ENCODE peak calls at places on chromosome 13, in eight cellular contexts. One of them, this sample, is unnamed.
A peak's percentile ranks its signal among the peaks of the same experiment; 100 is the strongest.

GRCh38 chr13:42354246-42355117 is 82.5 kb downstream of the AKAP11 start:
- DNase-seq in GM23338: peak; percentile 19
- DNase-seq in OCI-LY7: peak; percentile 12
- DNase-seq in PC-3: peak; percentile 43
- DNase-seq in GM23248: peak; percentile 69
- DNase-seq in HCT116: no peak
- DNase-seq in SK-N-SH: no peak
- DNase-seq in MM.1S: no peak
- DNase-seq in this sample: peak; percentile 52

GRCh38 chr13:60397693-60398437 is 845 bp downstream of the TDRD3 start:
- DNase-seq in GM23338: peak; percentile 75
- DNase-seq in OCI-LY7: peak; percentile 73
- DNase-seq in PC-3: peak; percentile 37
- DNase-seq in GM23248: peak; percentile 84
- DNase-seq in HCT116: no peak
- DNase-seq in SK-N-SH: peak; percentile 26
- DNase-seq in MM.1S: peak; percentile 48
- DNase-seq in this sample: peak; percentile 83

GRCh38 chr13:106599875-106600797 is 32.2 kb upstream of the ARGLU1 start:
- DNase-seq in GM23338: no peak
- DNase-seq in OCI-LY7: no peak
- DNase-seq in PC-3: peak; percentile 40
- DNase-seq in GM23248: peak; percentile 12
- DNase-seq in HCT116: no peak
- DNase-seq in SK-N-SH: no peak
- DNase-seq in MM.1S: no peak
- DNase-seq in this sample: no peak

GRCh38 chr13:75533866-75534265 is 3.8 kb downstream of the COMMD6 start:
- DNase-seq in GM23338: no peak
- DNase-seq in OCI-LY7: no peak
- DNase-seq in PC-3: no peak
- DNase-seq in GM23248: no peak
- DNase-seq in HCT116: no peak
- DNase-seq in SK-N-SH: no peak
- DNase-seq in MM.1S: no peak
- DNase-seq in this sample: no peak

GRCh38 chr13:98632971-98633370 is 56.1 kb upstream of the STK24 start:
- DNase-seq in GM23338: no peak
- DNase-seq in OCI-LY7: no peak
- DNase-seq in PC-3: peak; percentile 40
- DNase-seq in GM23248: peak; percentile 18
- DNase-seq in HCT116: no peak
- DNase-seq in SK-N-SH: no peak
- DNase-seq in MM.1S: no peak
- DNase-seq in this sample: no peak

GRCh38 chr13:111344471-111345191 is 24.2 kb downstream of the TEX29 start:
- DNase-seq in GM23338: peak; percentile 92
- DNase-seq in OCI-LY7: no peak
- DNase-seq in PC-3: peak; percentile 43
- DNase-seq in GM23248: peak; percentile 56
- DNase-seq in HCT116: no peak
- DNase-seq in SK-N-SH: no peak
- DNase-seq in MM.1S: no peak
- DNase-seq in this sample: peak; percentile 91

GRCh38 chr13:68697551-68697950 is 1410.1 kb upstream of the ATXN8OS start:
- DNase-seq in GM23338: no peak
- DNase-seq in OCI-LY7: no peak
- DNase-seq in PC-3: no peak
- DNase-seq in GM23248: no peak
- DNase-seq in HCT116: no peak
- DNase-seq in SK-N-SH: peak; percentile 31
- DNase-seq in MM.1S: peak; percentile 36
- DNase-seq in this sample: no peak

GRCh38 chr13:32233062-32233461 is 82.1 kb downstream of the ZAR1L start:
- DNase-seq in GM23338: no peak
- DNase-seq in OCI-LY7: no peak
- DNase-seq in PC-3: no peak
- DNase-seq in GM23248: no peak
- DNase-seq in HCT116: no peak
- DNase-seq in SK-N-SH: peak; percentile 25
- DNase-seq in MM.1S: no peak
- DNase-seq in this sample: no peak

GRCh38 chr13:41827507-41828213 is 133.2 kb downstream of the VWA8 start:
- DNase-seq in GM23338: no peak
- DNase-seq in OCI-LY7: no peak
- DNase-seq in PC-3: peak; percentile 88
- DNase-seq in GM23248: peak; percentile 95
- DNase-seq in HCT116: peak; percentile 39
- DNase-seq in SK-N-SH: no peak
- DNase-seq in MM.1S: no peak
- DNase-seq in this sample: no peak

GRCh38 chr13:96947343-96947910 is 46.8 kb downstream of the OXGR1 start:
- DNase-seq in GM23338: no peak
- DNase-seq in OCI-LY7: no peak
- DNase-seq in PC-3: no peak
- DNase-seq in GM23248: no peak
- DNase-seq in HCT116: no peak
- DNase-seq in SK-N-SH: no peak
- DNase-seq in MM.1S: no peak
- DNase-seq in this sample: no peak

GRCh38 chr13:66074018-66074615 is 1156.0 kb downstream of the PCDH9 start:
- DNase-seq in GM23338: no peak
- DNase-seq in OCI-LY7: no peak
- DNase-seq in PC-3: no peak
- DNase-seq in GM23248: no peak
- DNase-seq in HCT116: no peak
- DNase-seq in SK-N-SH: no peak
- DNase-seq in MM.1S: no peak
- DNase-seq in this sample: no peak

GRCh38 chr13:66076417-66076816 is 1153.7 kb downstream of the PCDH9 start:
- DNase-seq in GM23338: no peak
- DNase-seq in OCI-LY7: no peak
- DNase-seq in PC-3: peak; percentile 12
- DNase-seq in GM23248: no peak
- DNase-seq in HCT116: no peak
- DNase-seq in SK-N-SH: no peak
- DNase-seq in MM.1S: no peak
- DNase-seq in this sample: no peak

GRCh38 chr13:66071608-66072007 is 1158.5 kb downstream of the PCDH9 start:
- DNase-seq in GM23338: no peak
- DNase-seq in OCI-LY7: no peak
- DNase-seq in PC-3: no peak
- DNase-seq in GM23248: no peak
- DNase-seq in HCT116: no peak
- DNase-seq in SK-N-SH: no peak
- DNase-seq in MM.1S: no peak
- DNase-seq in this sample: no peak

DNA sequence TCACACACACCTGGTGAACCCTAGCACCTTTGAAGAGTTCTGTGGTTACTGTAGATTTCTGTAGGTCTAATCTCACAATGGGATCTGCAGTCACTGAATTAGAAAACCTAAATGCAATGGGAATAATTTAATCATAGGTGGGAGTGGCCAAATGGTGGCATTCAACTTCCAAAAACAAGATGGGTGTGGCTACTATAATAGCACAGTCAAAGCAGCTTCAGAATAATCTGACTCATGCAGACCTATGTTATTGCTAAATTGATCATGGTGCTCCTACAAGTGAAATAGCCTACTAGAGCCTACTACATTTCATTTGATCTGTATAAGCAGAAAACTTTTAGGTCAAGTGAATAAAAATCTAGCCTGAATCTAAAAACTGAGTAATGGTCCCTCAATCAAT is 1152.8 kb downstream of the PCDH9 start:
- DNase-seq in GM23338: no peak
- DNase-seq in OCI-LY7: no peak
- DNase-seq in PC-3: peak; percentile 38
- DNase-seq in GM23248: no peak
- DNase-seq in HCT116: no peak
- DNase-seq in SK-N-SH: no peak
- DNase-seq in MM.1S: no peak
- DNase-seq in this sample: no peak
- TF ChIP-seq EZH2phosphoT487 in GM23338: no peak
- TF ChIP-seq EZH2phosphoT487 in OCI-LY7: no peak
- TF ChIP-seq EZH2phosphoT487 in PC-3: no peak
- TF ChIP-seq EZH2phosphoT487 in GM23248: no peak
- TF ChIP-seq EZH2phosphoT487 in HCT116: no peak
- TF ChIP-seq EZH2phosphoT487 in SK-N-SH: no peak
- TF ChIP-seq EZH2phosphoT487 in MM.1S: no peak
- TF ChIP-seq EZH2phosphoT487 in this sample: no peak

GRCh38 chr13:28301839-28302238 is 163.5 kb downstream of the PAN3 start:
- DNase-seq in GM23338: peak; percentile 61
- DNase-seq in OCI-LY7: no peak
- DNase-seq in PC-3: no peak
- DNase-seq in GM23248: no peak
- DNase-seq in HCT116: no peak
- DNase-seq in SK-N-SH: no peak
- DNase-seq in MM.1S: no peak
- DNase-seq in this sample: peak; percentile 31

GRCh38 chr13:28297341-28297740 is 159.0 kb downstream of the PAN3 start:
- DNase-seq in GM23338: peak; percentile 80
- DNase-seq in OCI-LY7: no peak
- DNase-seq in PC-3: no peak
- DNase-seq in GM23248: no peak
- DNase-seq in HCT116: no peak
- DNase-seq in SK-N-SH: no peak
- DNase-seq in MM.1S: no peak
- DNase-seq in this sample: peak; percentile 67

GRCh38 chr13:28299941-28300340 is 161.6 kb downstream of the PAN3 start:
- DNase-seq in GM23338: no peak
- DNase-seq in OCI-LY7: no peak
- DNase-seq in PC-3: no peak
- DNase-seq in GM23248: no peak
- DNase-seq in HCT116: no peak
- DNase-seq in SK-N-SH: no peak
- DNase-seq in MM.1S: no peak
- DNase-seq in this sample: no peak
- H3K4me2 ChIP-seq in GM23338: no peak overlapping the region
- H3K4me2 ChIP-seq in OCI-LY7: no peak overlapping the region
- H3K4me2 ChIP-seq in PC-3: no peak overlapping the region
- H3K4me2 ChIP-seq in GM23248: no peak overlapping the region
- H3K4me2 ChIP-seq in HCT116: no peak overlapping the region
- H3K4me2 ChIP-seq in SK-N-SH: no peak overlapping the region
- H3K4me2 ChIP-seq in MM.1S: no peak overlapping the region
- H3K4me2 ChIP-seq in this sample: no peak overlapping the region

GRCh38 chr13:80436571-80437169 is 95.7 kb upstream of the SPRY2 start:
- DNase-seq in GM23338: no peak
- DNase-seq in OCI-LY7: no peak
- DNase-seq in PC-3: no peak
- DNase-seq in GM23248: no peak
- DNase-seq in HCT116: no peak
- DNase-seq in SK-N-SH: no peak
- DNase-seq in MM.1S: no peak
- DNase-seq in this sample: no peak
- TF ChIP-seq EZH2phosphoT487 in GM23338: no peak
- TF ChIP-seq EZH2phosphoT487 in OCI-LY7: no peak
- TF ChIP-seq EZH2phosphoT487 in PC-3: no peak
- TF ChIP-seq EZH2phosphoT487 in GM23248: no peak
- TF ChIP-seq EZH2phosphoT487 in HCT116: no peak
- TF ChIP-seq EZH2phosphoT487 in SK-N-SH: no peak
- TF ChIP-seq EZH2phosphoT487 in MM.1S: no peak
- TF ChIP-seq EZH2phosphoT487 in this sample: no peak

GRCh38 chr13:99655351-99656091 is 154.2 kb downstream of the TM9SF2 start:
- DNase-seq in GM23338: no peak
- DNase-seq in OCI-LY7: no peak
- DNase-seq in PC-3: peak; percentile 17
- DNase-seq in GM23248: peak; percentile 89
- DNase-seq in HCT116: peak; percentile 90
- DNase-seq in SK-N-SH: no peak
- DNase-seq in MM.1S: no peak
- DNase-seq in this sample: peak; percentile 45

GRCh38 chr13:99658266-99658991 is 157.2 kb downstream of the TM9SF2 start:
- DNase-seq in GM23338: peak; percentile 80
- DNase-seq in OCI-LY7: no peak
- DNase-seq in PC-3: peak; percentile 6
- DNase-seq in GM23248: peak; percentile 79
- DNase-seq in HCT116: no peak
- DNase-seq in SK-N-SH: peak; percentile 59
- DNase-seq in MM.1S: peak; percentile 45
- DNase-seq in this sample: peak; percentile 83

GRCh38 chr13:99657848-99658265 is 156.6 kb downstream of the TM9SF2 start:
- DNase-seq in GM23338: peak; percentile 73
- DNase-seq in OCI-LY7: no peak
- DNase-seq in PC-3: no peak
- DNase-seq in GM23248: peak; percentile 67
- DNase-seq in HCT116: no peak
- DNase-seq in SK-N-SH: peak; percentile 28
- DNase-seq in MM.1S: no peak
- DNase-seq in this sample: peak; percentile 79

GRCh38 chr13:99656092-99656745 is 154.9 kb downstream of the TM9SF2 start:
- DNase-seq in GM23338: peak; percentile 93
- DNase-seq in OCI-LY7: peak; percentile 45
- DNase-seq in PC-3: peak; percentile 72
- DNase-seq in GM23248: peak; percentile 79
- DNase-seq in HCT116: peak; percentile 55
- DNase-seq in SK-N-SH: peak; percentile 79
- DNase-seq in MM.1S: peak; percentile 64
- DNase-seq in this sample: peak; percentile 89

GRCh38 chr13:99656843-99657506 is 155.7 kb downstream of the TM9SF2 start:
- DNase-seq in GM23338: no peak
- DNase-seq in OCI-LY7: no peak
- DNase-seq in PC-3: no peak
- DNase-seq in GM23248: no peak
- DNase-seq in HCT116: no peak
- DNase-seq in SK-N-SH: no peak
- DNase-seq in MM.1S: peak; percentile 27
- DNase-seq in this sample: peak; percentile 27
- H3K4me2 ChIP-seq in GM23338: peak overlapping the region; percentile 67
- H3K4me2 ChIP-seq in OCI-LY7: no peak overlapping the region
- H3K4me2 ChIP-seq in PC-3: no peak overlapping the region
- H3K4me2 ChIP-seq in GM23248: no peak overlapping the region
- H3K4me2 ChIP-seq in HCT116: no peak overlapping the region
- H3K4me2 ChIP-seq in SK-N-SH: no peak overlapping the region
- H3K4me2 ChIP-seq in MM.1S: no peak overlapping the region
- H3K4me2 ChIP-seq in this sample: peak overlapping the region; percentile 81

GRCh38 chr13:19960673-19961015 is 2.1 kb downstream of the ZMYM2 start:
- DNase-seq in GM23338: no peak
- DNase-seq in OCI-LY7: no peak
- DNase-seq in PC-3: no peak
- DNase-seq in GM23248: peak; percentile 20
- DNase-seq in HCT116: no peak
- DNase-seq in SK-N-SH: no peak
- DNase-seq in MM.1S: peak; percentile 54
- DNase-seq in this sample: no peak
- TF ChIP-seq EZH2phosphoT487 in GM23338: no peak
- TF ChIP-seq EZH2phosphoT487 in OCI-LY7: no peak
- TF ChIP-seq EZH2phosphoT487 in PC-3: no peak
- TF ChIP-seq EZH2phosphoT487 in GM23248: no peak
- TF ChIP-seq EZH2phosphoT487 in HCT116: no peak
- TF ChIP-seq EZH2phosphoT487 in SK-N-SH: no peak
- TF ChIP-seq EZH2phosphoT487 in MM.1S: no peak
- TF ChIP-seq EZH2phosphoT487 in this sample: no peak

This sample was measured in neural progenitor cell.